ENCODE peak calls at places on chromosomes 5 and 9, in nine cellular contexts. Z is lung, X is kidney, O is coronary artery, R is left lung, D is endothelial cell, N is foreskin keratinocyte, Y is nephron progenitor cell, L is MCF 10A. B is an unnamed sample.

GRCh38 chr9:2017459-2018161 is 2.5 kb downstream of the SMARCA2 start:
- DNase-seq in Z (peak; percentile 74), X (peak; percentile 95), O (peak; percentile 87), R (peak; percentile 96), D (peak; percentile 50), N (peak; percentile 57), Y (peak; percentile 62), L (peak; percentile 45), B (peak; percentile 43)

GRCh38 chr5:36442352-36442751 is 140.7 kb upstream of the RANBP3L start:
- DNase-seq in Z (no peak), X (no peak), O (no peak), R (no peak), D (no peak), N (peak; percentile 92), Y (no peak), L (peak; percentile 67), B (no peak)

GRCh38 chr9:72786948-72787347 is 165.9 kb downstream of the ALDH1A1 start:
- DNase-seq in Z (no peak), X (no peak), O (no peak), R (no peak), D (no peak), N (no peak), Y (no peak), L (no peak), B (no peak)

GRCh38 chr9:6877671-6878161 is 119.9 kb downstream of the KDM4C start:
- DNase-seq in Z (no peak), X (no peak), O (no peak), R (no peak), D (no peak), N (peak; percentile 60), Y (no peak), L (no peak), B (no peak)

GRCh38 chr5:118611332-118611945 is 376.9 kb downstream of the DTWD2 start:
- DNase-seq in Z (no peak), X (no peak), O (no peak), R (no peak), D (peak; percentile 52), N (peak; percentile 26), Y (peak; percentile 28), L (peak; percentile 63), B (peak; percentile 70)

GRCh38 chr5:138706655-138707480 is 46.4 kb upstream of the CTNNA1 start:
- DNase-seq in Z (no peak), X (no peak), O (no peak), R (no peak), D (no peak), N (peak; percentile 63), Y (no peak), L (peak; percentile 66), B (no peak)

GRCh38 chr5:168939131-168939530 is 360.0 kb upstream of the PANK3 start:
- DNase-seq in Z (no peak), X (no peak), O (no peak), R (no peak), D (no peak), N (no peak), Y (no peak), L (no peak), B (no peak)

GRCh38 chr9:78821126-78821822 is 524.3 kb downstream of the PSAT1 start:
- DNase-seq in Z (no peak), X (no peak), O (no peak), R (no peak), D (peak; percentile 5), N (peak; percentile 33), Y (no peak), L (peak; percentile 54), B (no peak)

GRCh38 chr9:119709431-119709830 is 340.2 kb upstream of the BRINP1 start:
- DNase-seq in Z (no peak), X (no peak), O (no peak), R (no peak), D (no peak), N (no peak), Y (no peak), L (peak; percentile 0), B (no peak)

GRCh38 chr5:102794047-102794446 is 38.9 kb downstream of the PAM start:
- DNase-seq in Z (no peak), X (no peak), O (no peak), R (no peak), D (no peak), N (no peak), Y (no peak), L (no peak), B (no peak)

GRCh38 chr5:30874234-30875034 is 319.1 kb upstream of the CDH6 start:
- DNase-seq in Z (no peak), X (no peak), O (no peak), R (no peak), D (no peak), N (no peak), Y (no peak), L (no peak), B (no peak)

GRCh38 chr5:7391215-7391614 is 4.7 kb upstream of the ADCY2 start:
- DNase-seq in Z (no peak), X (no peak), O (no peak), R (no peak), D (no peak), N (no peak), Y (no peak), L (no peak), B (no peak)

GRCh38 chr5:34002629-34003328 is 5.1 kb downstream of the AMACR start:
- DNase-seq in Z (no peak), X (no peak), O (no peak), R (no peak), D (no peak), N (no peak), Y (no peak), L (no peak), B (no peak)

GRCh38 chr5:137605377-137605776 is 106.3 kb upstream of the SPOCK1 start:
- DNase-seq in Z (no peak), X (no peak), O (no peak), R (no peak), D (no peak), N (no peak), Y (no peak), L (peak; percentile 26), B (no peak)

DNA sequence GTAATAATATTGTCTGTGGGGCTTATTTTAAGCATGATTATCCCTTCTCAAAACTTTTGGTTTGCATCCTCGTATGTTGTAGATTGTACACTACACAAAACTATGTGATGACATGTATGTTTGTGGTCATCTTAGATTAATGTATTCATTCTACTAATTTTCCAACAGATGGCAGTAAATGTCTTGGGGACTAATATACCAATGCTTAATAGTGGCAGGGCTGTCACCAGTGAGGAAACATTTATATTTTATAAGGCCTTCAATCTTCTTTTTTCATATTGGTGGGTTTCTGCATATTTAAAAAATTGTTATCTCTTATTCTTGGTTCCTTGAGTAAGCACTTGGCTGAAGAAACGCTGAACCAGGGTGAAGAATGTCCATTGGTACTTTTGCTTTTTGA is 530.4 kb downstream of the RASEF start:
- DNase-seq in Z (no peak), X (no peak), O (no peak), R (no peak), D (no peak), N (peak; percentile 7), Y (no peak), L (peak; percentile 29), B (no peak)
- TF ChIP-seq CTCF in Z (peak; percentile 39), X (peak; percentile 27), O (no peak), R (peak; percentile 34), D (no peak), N (peak; percentile 50), Y (no peak), L (peak; percentile 37), B (no peak)

GRCh38 chr5:172679621-172680212 is 38.7 kb downstream of the NEURL1B start:
- DNase-seq in Z (no peak), X (peak; percentile 18), O (no peak), R (no peak), D (no peak), N (no peak), Y (no peak), L (no peak), B (no peak)
- TF ChIP-seq CTCF in Z (no peak), X (no peak), O (no peak), R (no peak), D (no peak), N (no peak), Y (no peak), L (no peak), B (no peak)

GRCh38 chr9:88653926-88654325 is 118.9 kb downstream of the NXNL2 start:
- DNase-seq in Z (no peak), X (no peak), O (no peak), R (no peak), D (no peak), N (peak; percentile 19), Y (no peak), L (no peak), B (no peak)

GRCh38 chr9:88657893-88658292 is 122.9 kb downstream of the NXNL2 start:
- DNase-seq in Z (no peak), X (no peak), O (no peak), R (no peak), D (no peak), N (no peak), Y (no peak), L (no peak), B (no peak)

GRCh38 chr9:88646539-88646938 is 111.6 kb downstream of the NXNL2 start:
- DNase-seq in Z (no peak), X (no peak), O (no peak), R (no peak), D (no peak), N (no peak), Y (no peak), L (no peak), B (no peak)

GRCh38 chr9:88652876-88653275 is 117.9 kb downstream of the NXNL2 start:
- DNase-seq in Z (no peak), X (no peak), O (no peak), R (no peak), D (no peak), N (no peak), Y (no peak), L (no peak), B (no peak)

DNA sequence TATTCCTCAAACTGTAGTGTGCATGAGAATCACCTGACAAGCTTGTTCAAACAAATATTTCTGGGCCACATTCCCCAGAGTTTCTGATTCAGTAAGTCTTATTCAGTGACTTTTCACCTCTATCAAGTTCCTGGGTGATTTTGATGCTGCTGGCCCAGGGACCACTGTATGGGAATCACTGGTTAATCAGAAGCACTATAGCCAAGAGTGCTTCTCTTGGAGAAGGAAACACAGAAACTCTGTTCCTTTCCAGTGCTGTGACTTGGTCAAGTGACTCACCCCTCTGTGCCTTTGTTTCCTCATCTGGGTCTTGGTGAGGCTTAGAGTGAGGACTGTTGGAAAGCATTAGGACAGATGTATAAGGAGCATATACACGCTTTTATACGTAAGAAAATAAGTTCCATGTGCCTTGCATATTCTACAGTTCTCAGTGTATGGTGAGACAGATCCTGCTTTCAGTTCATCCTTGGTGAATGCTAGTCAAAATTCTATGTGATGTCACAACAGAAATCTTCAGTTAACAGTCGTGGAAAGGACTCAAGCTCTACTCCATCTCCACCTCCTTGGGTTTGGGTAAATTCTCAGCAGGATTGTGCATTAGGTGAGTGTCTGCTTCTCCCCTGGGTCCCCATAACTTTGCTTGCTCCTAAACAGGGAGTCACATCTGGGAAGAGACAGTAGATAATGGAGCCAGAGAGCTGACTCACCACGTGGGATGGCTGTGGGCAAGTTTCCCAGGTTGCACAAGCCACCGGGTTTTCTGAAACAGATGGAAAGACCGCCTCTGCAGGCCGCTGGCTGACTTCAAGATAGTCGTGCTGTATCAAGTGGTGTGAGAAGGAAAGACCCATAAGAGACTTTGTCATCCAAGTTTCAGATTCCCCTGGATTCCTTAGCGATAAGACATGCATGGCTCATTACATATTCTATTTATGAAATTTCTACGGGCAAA is 117.0 kb downstream of the NXNL2 start:
- DNase-seq in Z (peak; percentile 59), X (peak; percentile 93), O (peak; percentile 94), R (peak; percentile 61), D (no peak), N (peak; percentile 96), Y (no peak), L (peak; percentile 96), B (no peak)
- TF ChIP-seq CTCF in Z (no peak), X (no peak), O (no peak), R (no peak), D (no peak), N (peak; percentile 59), Y (no peak), L (peak; percentile 16), B (no peak)

GRCh38 chr9:121262450-121262849 is 5.5 kb upstream of the GSN start:
- DNase-seq in Z (no peak), X (no peak), O (no peak), R (no peak), D (no peak), N (no peak), Y (no peak), L (no peak), B (no peak)
- TF ChIP-seq CTCF in Z (no peak), X (no peak), O (no peak), R (no peak), D (no peak), N (no peak), Y (no peak), L (no peak), B (no peak)